ENCODE peak calls at places on chromosomes 13 and 19, in four cellular contexts. U is ascending aorta, R is epithelial cell of esophagus, X is thoracic aorta. L is an unnamed sample.

GRCh38 chr13:44384778-44385177 is 11.2 kb downstream of the SERP2 start:
- DNase-seq in R (no peak), X (no peak), U (no peak), L (no peak)

GRCh38 chr19:35935911-35936737 is at the start of gene LRFN3:
- DNase-seq in X (no peak), U (no peak), R (peak; percentile 83), L (no peak)

GRCh38 chr13:111514646-111515617 is 194.5 kb downstream of the TEX29 start:
- DNase-seq in X (no peak), U (no peak), R (no peak), L (no peak)

GRCh38 chr13:28401303-28402056 is 93.4 kb downstream of the FLT1 start:
- DNase-seq in R (no peak), X (no peak), U (no peak), L (no peak)

GRCh38 chr13:44620057-44620456 is 43.9 kb upstream of the TSC22D1 start:
- DNase-seq in R (peak; percentile 80), X (no peak), U (no peak), L (no peak)

GRCh38 chr19:41804327-41804726 is 7.9 kb downstream of the CEACAM3 start:
- DNase-seq in U (no peak), R (no peak), X (no peak), L (no peak)

GRCh38 chr19:27652281-27652680 is 1560.7 kb downstream of the UQCRFS1 start:
- DNase-seq in R (no peak), X (no peak), U (no peak), L (no peak)

GRCh38 chr19:39196320-39196719 is 444 bp upstream of the NCCRP1 start:
- DNase-seq in X (no peak), U (no peak), R (no peak), L (no peak)

GRCh38 chr13:111005808-111006494 is 91.1 kb upstream of the ANKRD10 start:
- DNase-seq in U (no peak), R (no peak), X (peak; percentile 16), L (no peak)

GRCh38 chr19:30675086-30675485 is 302.9 kb downstream of the ZNF536 start:
- DNase-seq in R (no peak), X (no peak), U (no peak), L (no peak)

GRCh38 chr19:30557927-30558557 is 185.9 kb downstream of the ZNF536 start:
- DNase-seq in U (no peak), X (no peak), R (no peak), L (no peak)

GRCh38 chr19:11792942-11793341 is 5.4 kb upstream of the ZNF491 start:
- DNase-seq in X (no peak), U (no peak), R (no peak), L (no peak)

GRCh38 chr19:11783767-11784166 is 14.6 kb upstream of the ZNF491 start:
- DNase-seq in U (no peak), X (no peak), R (no peak), L (no peak)

GRCh38 chr19:11784356-11784755 is 14.0 kb upstream of the ZNF491 start:
- DNase-seq in X (no peak), R (no peak), U (no peak), L (no peak)

DNA sequence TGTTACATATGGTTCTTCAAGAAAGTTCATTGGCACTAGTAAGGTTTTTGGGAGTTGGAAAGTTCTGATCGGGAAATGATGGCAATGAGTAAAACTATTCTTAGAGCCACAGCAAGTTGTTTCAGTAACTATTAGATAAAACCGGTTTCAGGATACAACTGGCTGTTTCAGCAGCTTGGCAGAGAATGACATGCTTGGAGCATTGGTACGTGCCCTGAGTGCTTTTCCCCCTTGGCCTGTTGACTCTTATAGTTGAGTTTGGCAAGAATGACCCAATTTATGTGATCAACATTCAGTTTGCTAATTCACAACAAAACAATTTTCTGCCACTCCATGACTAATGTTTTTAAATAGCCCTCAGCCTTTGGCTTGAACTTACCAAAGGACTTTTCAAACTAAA is 10.8 kb upstream of the ZNF491 start:
- DNase-seq in X (no peak), U (no peak), R (no peak), L (no peak)
- H3K4me3 ChIP-seq in X (no peak overlapping the region), U (no peak overlapping the region), R (no peak overlapping the region), L (no peak overlapping the region)

DNA sequence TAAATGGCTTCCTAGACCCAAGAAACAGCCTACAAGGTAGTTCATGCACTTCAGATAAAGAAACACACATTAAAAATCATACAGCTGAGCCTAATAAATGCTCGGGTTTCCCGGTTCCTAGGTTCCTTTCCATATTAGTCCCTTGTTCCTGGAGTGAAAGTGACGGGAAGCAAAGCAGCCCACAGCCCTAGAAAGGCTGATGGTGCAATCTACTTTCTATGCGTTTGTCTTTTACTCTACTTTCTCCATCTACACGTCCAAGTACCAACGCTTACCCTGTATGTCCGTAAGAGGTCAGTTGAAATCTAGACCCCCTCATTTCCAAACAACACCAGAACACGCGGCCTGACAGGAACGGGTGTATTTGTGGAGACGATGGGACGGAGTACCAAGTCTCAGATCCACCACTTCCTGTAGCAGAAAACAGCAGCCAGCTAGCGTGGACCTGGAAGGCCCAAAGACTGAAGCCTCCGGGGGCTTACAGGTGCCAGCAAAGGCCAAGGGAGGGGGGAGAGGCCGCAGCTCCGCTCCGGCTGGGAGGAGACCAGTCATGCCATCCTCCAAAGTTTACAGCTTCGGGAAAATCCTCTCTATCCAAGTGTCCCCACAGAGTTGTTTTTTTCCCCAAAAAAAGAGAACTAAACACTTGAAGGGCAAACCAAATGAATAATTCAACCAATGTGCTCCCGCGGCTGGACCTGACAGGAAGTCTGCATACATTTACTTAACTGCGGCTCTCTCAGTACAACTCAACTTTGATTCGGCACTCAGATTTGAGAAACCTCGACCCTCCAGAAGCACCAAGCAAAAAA is 34.1 kb downstream of the STK24 start:
- DNase-seq in U (no peak), X (no peak), R (no peak), L (no peak)
- H3K4me3 ChIP-seq in U (peak overlapping the region; percentile 21), X (peak overlapping the region; percentile 38), R (no peak overlapping the region), L (no peak overlapping the region)

DNA sequence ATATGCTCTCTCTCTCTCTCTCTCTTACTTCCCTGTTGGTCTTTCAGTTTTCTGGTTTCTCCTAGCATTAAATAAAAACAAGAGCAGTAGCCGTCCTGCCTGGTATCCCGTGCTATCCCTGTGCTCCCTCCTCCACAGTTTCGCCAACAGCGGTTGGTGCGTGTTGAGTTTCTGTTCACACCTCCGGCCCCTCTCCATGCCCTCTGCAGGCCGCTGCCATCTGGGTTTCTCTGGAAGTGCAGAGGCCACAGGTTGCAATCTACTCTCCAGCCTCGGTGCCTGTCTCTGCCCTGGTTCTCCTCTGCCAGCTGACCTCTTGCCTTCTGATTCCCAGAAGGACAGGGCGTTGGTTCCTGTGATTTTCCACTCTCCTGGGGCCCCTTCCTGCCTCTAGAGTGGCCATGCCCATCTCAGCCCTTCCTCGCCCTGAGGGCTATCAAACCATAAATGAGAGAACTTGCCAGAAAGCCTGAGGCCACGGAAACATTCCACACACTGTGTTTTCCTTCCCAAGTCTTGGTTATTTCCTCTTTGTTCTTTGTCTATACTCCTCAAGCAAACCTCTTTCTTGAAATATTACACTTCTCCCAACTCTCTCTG is 146.3 kb downstream of the SHISA2 start:
- DNase-seq in X (no peak), R (no peak), U (no peak), L (no peak)
- H3K4me3 ChIP-seq in X (no peak overlapping the region), R (no peak overlapping the region), U (no peak overlapping the region), L (no peak overlapping the region)

DNA sequence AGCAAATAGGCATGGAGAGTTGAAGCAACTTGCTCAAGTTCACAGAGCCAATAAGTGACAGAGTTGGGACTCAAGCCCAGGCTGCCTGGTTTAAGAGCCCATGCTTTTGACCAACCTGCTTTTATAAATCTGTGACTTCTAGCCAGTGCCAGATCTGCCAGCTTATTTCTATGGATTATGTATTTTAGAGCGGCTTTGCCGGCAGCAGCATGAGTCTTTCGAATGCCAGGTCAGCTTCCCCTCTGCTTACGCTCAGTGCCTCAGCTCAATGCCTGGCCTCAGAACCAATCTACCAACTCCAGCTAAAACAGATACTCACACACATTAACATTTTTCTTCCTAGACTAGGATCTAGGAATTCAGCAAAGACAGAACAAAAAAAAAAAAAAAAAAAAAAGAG is 2.3 kb downstream of the SERPINE3 start:
- DNase-seq in X (no peak), U (no peak), R (no peak), L (no peak)
- H3K4me3 ChIP-seq in X (no peak overlapping the region), U (no peak overlapping the region), R (no peak overlapping the region), L (no peak overlapping the region)

GRCh38 chr19:53978975-53979801 is 12.2 kb upstream of the CACNG6 start:
- DNase-seq in R (no peak), U (no peak), X (no peak), L (no peak)

GRCh38 chr19:53977991-53978731 is 13.3 kb upstream of the CACNG6 start:
- DNase-seq in R (peak; percentile 40), X (peak; percentile 3), U (no peak), L (no peak)

GRCh38 chr19:53981408-53981998 is 9.9 kb upstream of the CACNG6 start:
- DNase-seq in U (no peak), X (no peak), R (no peak), L (no peak)

GRCh38 chr19:53980553-53981407 is 10.7 kb upstream of the CACNG6 start:
- DNase-seq in R (no peak), X (no peak), U (no peak), L (no peak)

DNA sequence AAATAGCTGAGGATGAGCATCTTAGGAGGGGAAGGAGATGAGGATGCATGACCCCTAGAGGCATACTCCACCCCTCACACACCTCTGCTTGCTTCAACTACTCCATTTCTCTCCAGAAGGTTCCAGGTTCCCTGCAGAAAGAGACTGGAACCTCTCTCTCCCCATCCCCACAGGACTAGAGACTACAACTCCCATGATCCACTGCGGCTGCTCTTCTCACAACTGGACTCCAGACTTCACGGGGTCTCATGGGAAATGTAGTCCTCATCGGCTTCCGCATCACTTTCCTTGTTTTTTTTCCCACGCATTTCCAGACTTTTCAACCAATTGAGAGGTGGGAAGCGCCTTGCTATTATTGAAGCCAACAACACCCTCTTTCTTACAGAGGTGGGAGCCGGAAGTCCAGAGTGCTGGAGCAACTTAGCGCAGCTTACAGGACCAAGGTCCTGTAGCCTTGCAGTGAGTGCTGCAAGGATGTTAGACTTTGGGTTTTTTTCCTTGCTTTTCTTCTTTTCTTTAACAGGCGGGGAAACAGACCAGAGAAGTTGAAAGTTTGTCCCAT is 13.9 kb upstream of the CACNG6 start:
- DNase-seq in U (peak; percentile 32), X (peak; percentile 62), R (peak; percentile 68), L (no peak)
- H3K4me3 ChIP-seq in U (peak overlapping the region; percentile 57), X (peak overlapping the region; percentile 68), R (no peak overlapping the region), L (peak overlapping the region; percentile 28)

L was measured in esophagus squamous epithelium.